ENCODE peak calls at places on chromosome 7, in four cellular contexts. F is fibroblast of lung, I is HCT116, L is astrocyte. B is an unnamed sample.

GRCh38 chr7:55641273-55641691 is 69.0 kb upstream of the VOPP1 start:
- DNase-seq in L (peak; percentile 69), I (peak; percentile 77), F (peak; percentile 74), B (peak; percentile 87)

GRCh38 chr7:150340024-150340749 is 1.2 kb downstream of the RARRES2 start:
- DNase-seq in F (peak; percentile 82), I (no peak), L (peak; percentile 72), B (peak; percentile 66)

GRCh38 chr7:21542891-21543527 is at the start of gene DNAH11:
- DNase-seq in I (no peak), L (peak; percentile 10), F (peak; percentile 34), B (peak; percentile 90)

GRCh38 chr7:151808296-151809155 is 68.4 kb downstream of the PRKAG2 start:
- DNase-seq in F (peak; percentile 30), L (no peak), I (peak; percentile 44), B (no peak)

GRCh38 chr7:81574723-81575326 is 195.0 kb downstream of the HGF start:
- DNase-seq in F (peak; percentile 89), I (no peak), L (peak; percentile 90), B (no peak)

GRCh38 chr7:127979728-127980126 is 51.5 kb downstream of the LRRC4 start:
- DNase-seq in L (no peak), F (no peak), I (no peak), B (no peak)

GRCh38 chr7:7595451-7595850 is 28.8 kb downstream of the MIOS start:
- DNase-seq in I (peak; percentile 8), F (peak; percentile 7), L (peak; percentile 3), B (no peak)

GRCh38 chr7:35825984-35826383 is 25.1 kb downstream of the SEPTIN7 start:
- DNase-seq in I (no peak), F (no peak), L (no peak), B (no peak)

GRCh38 chr7:33632322-33632721 is 273.0 kb upstream of the BMPER start:
- DNase-seq in L (no peak), F (no peak), I (no peak), B (no peak)

GRCh38 chr7:158742065-158742821 is 37.6 kb upstream of the NCAPG2 start:
- DNase-seq in F (no peak), I (no peak), L (no peak), B (no peak)

GRCh38 chr7:101168412-101169049 is 3.2 kb upstream of the VGF start:
- DNase-seq in F (no peak), I (no peak), L (no peak), B (peak; percentile 19)

GRCh38 chr7:149742075-149742701 is 31.2 kb downstream of the ZNF467 start:
- DNase-seq in F (peak; percentile 36), I (peak; percentile 47), L (peak; percentile 18), B (peak; percentile 83)

DNA sequence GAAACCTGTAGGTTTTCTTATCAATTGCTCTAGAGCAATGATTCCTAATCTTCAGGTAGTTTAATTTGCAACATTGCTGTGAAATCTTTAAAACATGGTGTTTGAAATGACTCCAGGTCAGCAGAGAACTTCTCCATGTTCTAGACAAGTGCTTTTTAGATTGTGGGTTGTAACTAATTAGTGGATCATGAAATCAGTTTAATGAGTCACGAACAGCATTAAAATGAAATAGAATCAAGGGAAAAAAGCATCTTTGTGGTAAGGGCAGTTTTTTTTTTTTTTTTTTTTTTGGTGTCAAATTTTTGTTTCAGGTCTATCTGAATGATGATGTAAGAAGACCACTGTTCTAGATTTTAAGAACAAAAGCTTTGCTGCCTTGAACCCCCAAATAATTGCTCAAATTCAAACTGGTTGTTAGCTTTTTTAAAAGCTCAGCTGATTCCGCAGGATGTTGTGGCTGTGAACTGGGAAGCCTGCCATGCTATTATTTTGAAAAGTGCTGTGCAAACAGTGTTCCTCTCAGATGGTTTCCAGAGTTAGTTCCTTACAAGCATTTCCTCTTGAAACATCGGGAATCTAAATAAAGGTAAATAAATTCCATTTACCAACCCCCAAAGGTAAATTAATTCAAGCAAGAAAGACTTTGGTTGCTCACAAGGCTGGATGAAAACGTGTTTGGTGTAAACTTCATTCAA is 13.1 kb upstream of the PDK4 start:
- DNase-seq in I (no peak), L (peak; percentile 22), F (peak; percentile 27), B (no peak)
- H3K4me2 ChIP-seq in I (peak overlapping the region; percentile 62), L (peak overlapping the region; percentile 67), F (peak overlapping the region; percentile 11), B (no peak overlapping the region)

GRCh38 chr7:74031403-74032190 is 3.6 kb downstream of the ELN start:
- DNase-seq in I (no peak), L (no peak), F (no peak), B (no peak)

GRCh38 chr7:74030861-74031260 is 2.9 kb downstream of the ELN start:
- DNase-seq in L (no peak), I (no peak), F (no peak), B (no peak)

GRCh38 chr7:74033372-74034311 is 5.7 kb downstream of the ELN start:
- DNase-seq in F (peak; percentile 52), L (peak; percentile 37), I (no peak), B (no peak)

GRCh38 chr7:74032191-74032490 is 4.2 kb downstream of the ELN start:
- DNase-seq in I (no peak), L (peak; percentile 87), F (peak; percentile 90), B (no peak)

DNA sequence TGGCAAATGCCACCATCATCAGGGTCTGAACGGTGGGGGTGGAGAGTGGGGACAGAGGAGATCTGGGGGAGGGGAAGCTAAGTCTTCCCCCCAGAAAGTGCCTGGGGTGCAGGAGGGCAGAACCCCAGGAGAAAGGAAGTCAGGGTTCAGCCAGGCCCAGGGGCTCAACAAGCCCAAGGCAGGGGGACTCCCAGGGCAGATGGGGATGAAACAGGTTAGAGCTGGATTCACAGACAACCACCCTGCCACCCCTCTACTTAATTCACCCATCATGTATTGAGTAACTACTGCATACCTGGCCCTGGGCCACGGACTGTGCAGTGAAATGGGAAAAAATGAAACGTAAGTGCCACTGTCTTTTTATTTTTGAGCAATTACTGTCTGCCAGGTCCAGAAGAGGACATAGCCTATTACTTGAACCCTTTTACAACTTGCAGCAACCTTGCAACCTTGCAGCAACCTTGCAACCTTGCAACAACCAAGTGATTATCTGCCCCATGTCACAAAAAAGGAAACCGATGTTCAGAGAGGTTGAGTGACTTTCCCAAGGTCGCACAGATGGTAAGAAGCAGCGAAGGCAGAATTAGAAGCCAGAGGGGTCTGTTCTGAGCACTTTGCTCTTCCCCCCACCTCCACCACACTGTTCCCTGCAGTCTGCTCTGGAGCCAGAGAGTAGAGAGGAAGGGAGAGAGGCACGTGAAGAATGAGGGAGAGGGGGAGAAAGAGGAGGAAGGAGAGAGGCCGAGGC is 4.8 kb downstream of the ELN start:
- DNase-seq in L (no peak), I (no peak), F (no peak), B (no peak)
- H3K4me3 ChIP-seq in L (no peak overlapping the region), I (no peak overlapping the region), F (no peak overlapping the region), B (no peak overlapping the region)

DNA sequence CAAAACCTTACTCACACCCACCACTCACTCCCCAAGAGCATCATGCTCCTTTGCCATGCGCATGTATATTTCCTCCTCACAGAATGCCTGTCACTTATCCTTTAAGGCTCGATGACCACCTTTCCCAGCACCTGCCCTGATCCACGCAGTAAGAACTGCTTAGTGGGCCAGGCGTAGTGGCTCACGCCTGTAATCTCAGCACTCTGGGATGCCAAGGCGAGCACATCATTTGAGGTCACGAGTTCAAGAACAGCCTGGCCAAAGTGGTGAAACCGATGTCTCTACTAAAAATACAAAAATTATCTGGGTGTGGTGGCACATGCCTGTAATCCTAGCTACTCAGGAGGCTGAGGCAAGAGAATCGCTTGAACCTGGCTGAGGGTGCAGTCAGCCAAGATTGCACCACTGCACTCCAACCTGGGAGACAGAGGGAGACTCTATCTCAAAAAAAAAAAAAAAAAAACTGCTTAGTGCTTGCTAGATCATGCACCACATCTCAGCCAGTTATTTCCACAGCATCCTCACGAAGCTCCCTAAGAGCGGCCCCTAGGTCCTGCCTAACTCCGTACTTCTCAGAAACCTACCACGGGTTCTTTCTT is 37.3 kb downstream of the CYTH3 start:
- DNase-seq in F (no peak), L (no peak), I (no peak), B (no peak)
- H3K4me2 ChIP-seq in F (peak overlapping the region; percentile 23), L (no peak overlapping the region), I (no peak overlapping the region), B (no peak overlapping the region)

GRCh38 chr7:147413243-147413642 is 1177.3 kb upstream of the C7orf33 start:
- DNase-seq in L (no peak), F (no peak), I (no peak), B (no peak)
- H3K4me3 ChIP-seq in L (no peak overlapping the region), F (peak overlapping the region; percentile 21), I (no peak overlapping the region), B (no peak overlapping the region)

GRCh38 chr7:37028909-37029440 is 304.7 kb upstream of the AOAH start:
- DNase-seq in L (no peak), I (peak; percentile 24), F (no peak), B (no peak)

GRCh38 chr7:37033141-37033540 is 308.8 kb upstream of the AOAH start:
- DNase-seq in F (no peak), I (no peak), L (no peak), B (no peak)

GRCh38 chr7:37035631-37036030 is 311.3 kb upstream of the AOAH start:
- DNase-seq in F (no peak), I (no peak), L (no peak), B (no peak)

GRCh38 chr7:37031571-37032257 is 307.4 kb upstream of the AOAH start:
- DNase-seq in L (peak; percentile 99), F (peak; percentile 100), I (peak; percentile 99), B (peak; percentile 98)

GRCh38 chr7:37032258-37032601 is 307.9 kb upstream of the AOAH start:
- DNase-seq in F (no peak), L (no peak), I (no peak), B (no peak)
- H3K4me2 ChIP-seq in F (peak overlapping the region; percentile 83), L (peak overlapping the region; percentile 51), I (peak overlapping the region; percentile 70), B (no peak overlapping the region)

DNA sequence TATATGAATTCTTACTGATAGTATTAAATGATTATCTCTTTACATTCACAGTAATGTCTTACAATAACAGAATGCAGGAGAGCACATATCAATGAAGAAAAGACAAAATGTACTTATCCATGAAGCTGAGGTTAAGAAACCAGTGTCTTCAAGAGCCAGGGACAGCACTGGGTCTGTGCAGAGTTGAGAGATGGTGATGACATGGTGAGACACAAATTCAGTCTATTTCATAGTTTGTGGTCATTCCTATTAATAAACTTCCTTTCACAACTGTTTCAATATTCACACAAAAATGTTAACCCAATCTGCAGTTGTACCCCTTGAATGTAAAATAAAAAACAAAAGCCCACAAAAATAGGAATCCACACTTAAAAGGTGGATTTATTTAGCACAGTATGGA is 5.3 kb upstream of the MAGI2 start:
- DNase-seq in L (no peak), I (no peak), F (no peak), B (no peak)
- H3K4me3 ChIP-seq in L (no peak overlapping the region), I (no peak overlapping the region), F (no peak overlapping the region), B (no peak overlapping the region)

GRCh38 chr7:23114854-23115253 is 9.3 kb downstream of the KLHL7 start:
- DNase-seq in F (peak; percentile 52), I (no peak), L (peak; percentile 28), B (no peak)
- H3K4me2 ChIP-seq in F (no peak overlapping the region), I (no peak overlapping the region), L (no peak overlapping the region), B (no peak overlapping the region)